ENCODE peak calls at places on chromosomes 12 and 14, in seven cellular contexts. One of them, this sample, is unnamed.
A peak's percentile ranks its signal among the peaks of the same experiment; 100 is the strongest.

GRCh38 chr14:100994757-100995156 is 91.2 kb upstream of the RTL1 start:
- DNase-seq in lung: no peak
- DNase-seq in substantia nigra: no peak
- DNase-seq in glutamatergic neuron: no peak
- DNase-seq in left cardiac atrium: no peak
- DNase-seq in GF-D8: no peak
- DNase-seq in prostate gland: no peak
- DNase-seq in this sample: no peak

GRCh38 chr12:111304642-111305071 is 64.2 kb downstream of the PHETA1 start:
- DNase-seq in lung: no peak
- DNase-seq in substantia nigra: no peak
- DNase-seq in glutamatergic neuron: peak; percentile 63
- DNase-seq in left cardiac atrium: no peak
- DNase-seq in GF-D8: no peak
- DNase-seq in prostate gland: no peak
- DNase-seq in this sample: peak; percentile 22

GRCh38 chr14:34035934-34036250 is 85.0 kb upstream of the EGLN3 start:
- DNase-seq in lung: no peak
- DNase-seq in substantia nigra: no peak
- DNase-seq in glutamatergic neuron: no peak
- DNase-seq in left cardiac atrium: no peak
- DNase-seq in GF-D8: no peak
- DNase-seq in prostate gland: no peak
- DNase-seq in this sample: no peak

GRCh38 chr12:45290218-45290609 is 74.3 kb downstream of the ANO6 start:
- DNase-seq in lung: no peak
- DNase-seq in substantia nigra: no peak
- DNase-seq in glutamatergic neuron: no peak
- DNase-seq in left cardiac atrium: no peak
- DNase-seq in GF-D8: no peak
- DNase-seq in prostate gland: no peak
- DNase-seq in this sample: no peak

GRCh38 chr12:87441511-87441910 is 587.7 kb downstream of the C12orf50 start:
- DNase-seq in lung: no peak
- DNase-seq in substantia nigra: no peak
- DNase-seq in glutamatergic neuron: no peak
- DNase-seq in left cardiac atrium: no peak
- DNase-seq in GF-D8: no peak
- DNase-seq in prostate gland: no peak
- DNase-seq in this sample: no peak

GRCh38 chr12:117671734-117672133 is 297.1 kb downstream of the KSR2 start:
- DNase-seq in lung: no peak
- DNase-seq in substantia nigra: no peak
- DNase-seq in glutamatergic neuron: peak; percentile 71
- DNase-seq in left cardiac atrium: peak; percentile 41
- DNase-seq in GF-D8: no peak
- DNase-seq in prostate gland: peak; percentile 27
- DNase-seq in this sample: peak; percentile 75

GRCh38 chr14:67957925-67958324 is 138.3 kb downstream of the RAD51B start:
- DNase-seq in lung: no peak
- DNase-seq in substantia nigra: no peak
- DNase-seq in glutamatergic neuron: no peak
- DNase-seq in left cardiac atrium: no peak
- DNase-seq in GF-D8: no peak
- DNase-seq in prostate gland: no peak
- DNase-seq in this sample: no peak

GRCh38 chr12:53492830-53493609 is 6.2 kb downstream of the MAP3K12 start:
- DNase-seq in lung: peak; percentile 93
- DNase-seq in substantia nigra: peak; percentile 85
- DNase-seq in glutamatergic neuron: peak; percentile 95
- DNase-seq in left cardiac atrium: peak; percentile 95
- DNase-seq in GF-D8: peak; percentile 5
- DNase-seq in prostate gland: peak; percentile 92
- DNase-seq in this sample: peak; percentile 97

GRCh38 chr12:110338754-110339153 is 57.7 kb downstream of the ATP2A2 start:
- DNase-seq in lung: no peak
- DNase-seq in substantia nigra: no peak
- DNase-seq in glutamatergic neuron: no peak
- DNase-seq in left cardiac atrium: no peak
- DNase-seq in GF-D8: no peak
- DNase-seq in prostate gland: no peak
- DNase-seq in this sample: no peak

GRCh38 chr12:33678221-33678964 is 238.8 kb upstream of the SYT10 start:
- DNase-seq in lung: no peak
- DNase-seq in substantia nigra: no peak
- DNase-seq in glutamatergic neuron: no peak
- DNase-seq in left cardiac atrium: no peak
- DNase-seq in GF-D8: no peak
- DNase-seq in prostate gland: no peak
- DNase-seq in this sample: no peak

GRCh38 chr12:92472198-92472597 is 230.6 kb upstream of the PLEKHG7 start:
- DNase-seq in lung: no peak
- DNase-seq in substantia nigra: no peak
- DNase-seq in glutamatergic neuron: no peak
- DNase-seq in left cardiac atrium: no peak
- DNase-seq in GF-D8: no peak
- DNase-seq in prostate gland: no peak
- DNase-seq in this sample: no peak

GRCh38 chr14:50335989-50336391 is 23.9 kb downstream of the DMAC2L start:
- DNase-seq in lung: no peak
- DNase-seq in substantia nigra: no peak
- DNase-seq in glutamatergic neuron: peak; percentile 84
- DNase-seq in left cardiac atrium: no peak
- DNase-seq in GF-D8: no peak
- DNase-seq in prostate gland: no peak
- DNase-seq in this sample: peak; percentile 42

GRCh38 chr12:47990351-47991105 is 13.7 kb downstream of the COL2A1 start:
- DNase-seq in lung: no peak
- DNase-seq in substantia nigra: no peak
- DNase-seq in glutamatergic neuron: no peak
- DNase-seq in left cardiac atrium: no peak
- DNase-seq in GF-D8: peak; percentile 36
- DNase-seq in prostate gland: no peak
- DNase-seq in this sample: no peak

This sample was measured in neural progenitor cell.